ENCODE peak calls at places on chromosome 2, in five cellular contexts. Y is stomach, J is right lobe of liver, D is IMR-90, M is transverse colon. W is an unnamed sample. For H3K9me3, the result is how much of the 10 kb centered on the place peaks cover.

GRCh38 chr2:26591619-26592505 is 49.3 kb downstream of the CIB4 start:
- DNase-seq in Y (no peak), J (peak), D (no peak), M (no peak), W (no peak)

GRCh38 chr2:148546270-148546669 is 98.3 kb upstream of the EPC2 start:
- DNase-seq in Y (no peak), J (no peak), D (no peak), M (no peak), W (no peak)

GRCh38 chr2:70974592-70974991 is 3.8 kb upstream of the ANKRD53 start:
- DNase-seq in Y (no peak), J (no peak), D (no peak), M (no peak), W (no peak)

GRCh38 chr2:31999438-31999837 is 11.4 kb downstream of the MEMO1 start:
- DNase-seq in Y (no peak), J (no peak), D (no peak), M (no peak), W (no peak)

GRCh38 chr2:60811491-60812370 is 55.7 kb downstream of the PAPOLG start:
- DNase-seq in Y (no peak), J (no peak), D (no peak), M (no peak), W (no peak)

GRCh38 chr2:176518823-176519222 is 249.6 kb downstream of the MTX2 start:
- DNase-seq in Y (no peak), J (no peak), D (no peak), M (no peak), W (peak)

GRCh38 chr2:236933351-236933750 is 152.3 kb upstream of the COPS8 start:
- DNase-seq in Y (no peak), J (no peak), D (no peak), M (no peak), W (no peak)

GRCh38 chr2:9154061-9154460 is 52.6 kb upstream of the ASAP2 start:
- DNase-seq in Y (no peak), J (no peak), D (no peak), M (no peak), W (no peak)

GRCh38 chr2:120344214-120344990 is 1.5 kb upstream of the INHBB start:
- DNase-seq in Y (no peak), J (peak), D (no peak), M (no peak), W (peak)

GRCh38 chr2:43609304-43609883 is 13.6 kb upstream of the THADA start:
- DNase-seq in Y (no peak), J (no peak), D (peak), M (peak), W (no peak)

GRCh38 chr2:180625006-180625844 is 355.2 kb upstream of the UBE2E3 start:
- DNase-seq in Y (no peak), J (no peak), D (peak), M (no peak), W (no peak)

GRCh38 chr2:233976087-233976486 is 58.9 kb downstream of the TRPM8 start:
- DNase-seq in Y (no peak), J (no peak), D (no peak), M (no peak), W (no peak)

GRCh38 chr2:138536302-138536701 is 34.7 kb downstream of the SPOPL start:
- DNase-seq in Y (no peak), J (no peak), D (no peak), M (no peak), W (no peak)

GRCh38 chr2:65432227-65433190 is at the start of gene SPRED2:
- DNase-seq in Y (peak), J (peak), D (peak), M (peak), W (peak)

GRCh38 chr2:127621981-127622431 is 23.9 kb upstream of the GPR17 start:
- DNase-seq in Y (no peak), J (peak), D (no peak), M (peak), W (no peak)

GRCh38 chr2:171930385-171930784 is 8.1 kb downstream of the HAT1 start:
- DNase-seq in Y (no peak), J (no peak), D (no peak), M (no peak), W (no peak)

GRCh38 chr2:127661072-127661618 is 14.2 kb downstream of the LIMS2 start:
- DNase-seq in Y (no peak), J (no peak), D (peak), M (peak), W (no peak)

GRCh38 chr2:147826615-147827375 is 18.0 kb upstream of the ACVR2A start:
- DNase-seq in Y (no peak), J (no peak), D (no peak), M (no peak), W (no peak)

GRCh38 chr2:25025996-25026530 is 15.8 kb upstream of the EFR3B start:
- DNase-seq in Y (no peak), J (no peak), D (no peak), M (no peak), W (no peak)

GRCh38 chr2:213806125-213806726 is 522.0 kb downstream of the SPAG16 start:
- DNase-seq in Y (no peak), J (no peak), D (peak), M (no peak), W (no peak)

GRCh38 chr2:121828281-121828731 is 72.9 kb downstream of the TSN start:
- DNase-seq in Y (no peak), J (no peak), D (no peak), M (no peak), W (no peak)

GRCh38 chr2:54176577-54176976 is 61.2 kb downstream of the ACYP2 start:
- DNase-seq in Y (no peak), J (peak), D (peak), M (peak), W (peak)

GRCh38 chr2:1731512-1731962 is 12.8 kb downstream of the PXDN start:
- DNase-seq in Y (peak), J (no peak), D (peak), M (peak), W (no peak)

GRCh38 chr2:225400060-225400511 is 576 bp downstream of the NYAP2 start:
- DNase-seq in Y (no peak), J (no peak), D (peak), M (no peak), W (no peak)

DNA sequence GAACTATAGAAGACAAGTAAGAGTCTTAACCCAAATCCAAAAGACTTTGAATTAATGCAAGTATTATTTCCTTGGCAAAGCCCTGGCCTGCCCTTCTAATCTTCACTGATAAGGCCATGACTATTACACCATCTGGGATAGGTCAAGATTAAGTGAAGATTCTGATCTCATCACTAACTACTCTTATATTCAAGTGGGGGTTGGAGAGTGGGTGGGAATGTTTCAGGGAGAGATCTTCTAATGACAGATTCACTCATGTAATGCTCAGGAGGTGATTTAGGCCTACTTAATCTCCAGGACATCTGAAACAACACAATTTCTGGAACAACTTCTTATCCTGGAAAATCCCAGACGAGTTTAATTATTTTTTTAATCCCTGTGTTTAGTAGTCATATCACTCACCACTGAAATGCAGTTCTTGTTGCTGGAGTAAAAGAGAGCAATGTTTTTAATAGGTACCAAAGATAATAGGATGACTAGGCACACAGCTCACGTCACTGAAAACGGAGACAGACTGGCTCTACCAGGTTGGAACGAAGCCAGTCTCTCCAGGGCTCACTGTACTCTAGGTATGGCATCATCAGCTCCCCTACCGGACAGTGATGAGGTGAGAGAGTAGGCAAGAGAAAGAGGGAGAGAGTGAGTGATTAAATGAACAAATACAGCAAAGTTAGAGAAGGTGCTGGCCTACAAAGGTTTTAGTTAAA is 133.1 kb downstream of the NCKAP5 start:
- DNase-seq in Y (no peak), J (no peak), D (peak), M (no peak), W (peak)
- TF ChIP-seq CTCF in Y (no peak), J (no peak), D (no peak), M (no peak), W (no peak)

GRCh38 chr2:79554899-79555298 is 42.0 kb downstream of the CTNNA2 start:
- DNase-seq in Y (no peak), J (no peak), D (no peak), M (no peak), W (no peak)
- H3K9me3 ChIP-seq in Y (under half), J (under half), D (under half), M (under half), W (under half)

GRCh38 chr2:205712508-205712907 is 30.2 kb downstream of the NRP2 start:
- DNase-seq in Y (no peak), J (no peak), D (peak), M (no peak), W (no peak)
- TF ChIP-seq POLR2A in Y (no peak), J (no peak), D (no peak), M (no peak), W (no peak)

DNA sequence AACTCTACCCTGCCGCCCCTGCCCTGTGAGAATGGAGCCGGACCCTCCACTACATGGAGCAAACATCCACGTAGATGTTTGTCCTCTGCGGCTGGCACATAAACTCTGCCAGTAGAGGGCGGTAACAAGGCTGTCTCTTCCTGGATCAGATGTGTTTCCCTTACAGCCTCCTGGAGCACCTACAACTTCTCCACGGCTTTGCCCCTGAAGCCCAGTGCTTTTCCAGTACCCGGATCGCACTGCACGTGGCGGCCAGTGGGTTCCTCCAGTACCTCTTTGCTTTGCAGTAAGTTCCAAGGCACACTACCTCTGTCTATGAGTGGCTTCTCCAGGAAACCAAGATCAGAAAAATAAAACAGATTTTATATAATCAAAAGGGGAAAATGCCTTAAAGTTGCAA is 651.3 kb downstream of the DCDC2C start:
- DNase-seq in Y (no peak), J (no peak), D (no peak), M (no peak), W (no peak)
- TF ChIP-seq CTCF in Y (no peak), J (peak), D (no peak), M (no peak), W (no peak)

GRCh38 chr2:14420851-14421250 is 211.7 kb upstream of the LRATD1 start:
- DNase-seq in Y (no peak), J (no peak), D (peak), M (no peak), W (no peak)

GRCh38 chr2:14422426-14422825 is 210.1 kb upstream of the LRATD1 start:
- DNase-seq in Y (no peak), J (no peak), D (no peak), M (no peak), W (no peak)

GRCh38 chr2:14425869-14426268 is 206.6 kb upstream of the LRATD1 start:
- DNase-seq in Y (no peak), J (no peak), D (no peak), M (no peak), W (no peak)

GRCh38 chr2:14424478-14425390 is 207.8 kb upstream of the LRATD1 start:
- DNase-seq in Y (no peak), J (no peak), D (no peak), M (no peak), W (no peak)

GRCh38 chr2:14423145-14423906 is 209.2 kb upstream of the LRATD1 start:
- DNase-seq in Y (no peak), J (no peak), D (no peak), M (peak), W (no peak)
- H3K9me3 ChIP-seq in Y (under half), J (under half), D (under half), M (under half), W (under half)

DNA sequence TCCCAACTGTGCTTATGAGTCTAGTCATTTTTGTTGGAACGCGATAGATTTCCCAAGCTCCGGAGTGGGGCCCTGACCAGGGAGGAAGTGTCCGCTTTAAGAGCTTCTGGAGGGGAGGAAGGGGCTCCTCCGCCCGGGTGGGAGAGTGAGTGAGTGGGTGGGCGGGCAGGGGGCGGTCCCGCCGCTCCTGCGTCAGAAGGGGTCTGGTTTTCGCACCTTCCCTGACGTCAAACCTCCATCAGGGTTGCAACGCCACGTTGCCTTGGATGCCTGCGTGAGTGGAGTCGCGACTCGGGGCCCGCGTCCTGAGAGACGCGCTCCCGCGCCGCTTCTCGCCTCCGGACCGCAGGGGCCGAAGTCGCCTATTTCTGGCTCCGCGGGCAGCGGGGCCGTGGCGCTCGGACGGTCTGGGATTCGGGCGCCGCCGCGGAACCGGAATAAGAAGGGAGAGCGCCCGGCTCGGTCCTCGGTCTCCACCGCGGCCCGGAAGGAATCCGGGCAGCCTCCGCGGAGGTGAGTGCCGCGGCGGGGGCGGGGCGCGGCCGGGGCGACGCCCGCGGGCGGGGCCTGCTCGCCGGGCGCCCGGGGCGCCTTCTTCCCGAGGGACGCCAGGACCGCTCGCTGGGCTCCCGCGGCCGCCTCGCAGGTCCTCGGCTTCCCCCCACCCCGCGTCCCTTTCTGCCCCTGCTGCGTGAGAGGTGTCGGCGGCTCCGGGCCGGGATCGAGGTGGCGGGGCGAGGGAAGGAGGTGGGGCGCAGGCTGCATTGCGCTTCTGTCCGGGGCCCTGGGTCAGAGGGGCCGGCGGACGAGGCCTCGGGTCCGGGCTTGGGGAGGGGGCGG is at the start of gene ZDBF2:
- DNase-seq in Y (peak), J (peak), D (peak), M (peak), W (peak)
- TF ChIP-seq POLR2A in Y (no peak), J (peak), D (peak), M (no peak), W (peak)

GRCh38 chr2:111135910-111136297 is 15.2 kb downstream of the BCL2L11 start:
- DNase-seq in Y (no peak), J (no peak), D (peak), M (no peak), W (peak)
- TF ChIP-seq CTCF in Y (no peak), J (no peak), D (peak), M (no peak), W (peak)

DNA sequence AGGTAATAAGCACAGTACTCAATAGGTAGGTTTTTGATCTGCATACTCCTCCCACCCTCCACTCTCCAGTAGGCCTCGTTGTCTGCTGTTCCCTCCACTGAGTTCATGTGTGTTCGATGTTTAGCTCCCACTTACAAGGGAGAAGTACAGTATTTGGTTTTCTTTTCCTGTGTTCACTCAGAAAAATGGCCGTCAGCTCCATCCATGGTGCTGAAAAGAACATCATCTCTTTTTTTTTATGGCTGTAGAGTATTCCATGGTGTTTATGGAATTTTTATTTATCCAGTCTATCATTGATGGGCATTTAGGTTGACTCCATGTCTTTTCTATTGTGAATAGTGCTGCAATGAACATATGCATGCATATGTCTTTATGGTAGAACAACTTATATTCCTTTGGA is 849.7 kb upstream of the NRXN1 start:
- DNase-seq in Y (no peak), J (no peak), D (no peak), M (no peak), W (no peak)
- H3K9me3 ChIP-seq in Y (under half), J (under half), D (under half), M (under half), W (under half)